ENCODE peak calls at places on chromosomes 12 and 14, in nine cellular contexts. One of them, this sample, is unnamed.

GRCh38 chr14:59013672-59014298 is 174.7 kb upstream of the DAAM1 start:
- DNase-seq in GM23338: no peak
- DNase-seq in GM12878: no peak
- DNase-seq in mesendoderm: no peak
- DNase-seq in HepG2: peak
- DNase-seq in IMR-90: peak
- DNase-seq in neuronal stem cell: no peak
- DNase-seq in neural progenitor cell: no peak
- DNase-seq in fibroblast of lung: peak
- DNase-seq in this sample: no peak

GRCh38 chr12:84507914-84508313 is 404.7 kb downstream of the SLC6A15 start:
- DNase-seq in neuronal stem cell: no peak
- DNase-seq in IMR-90: no peak
- DNase-seq in GM23338: no peak
- DNase-seq in GM12878: no peak
- DNase-seq in fibroblast of lung: no peak
- DNase-seq in mesendoderm: no peak
- DNase-seq in neural progenitor cell: no peak
- DNase-seq in HepG2: no peak
- DNase-seq in this sample: no peak

GRCh38 chr12:57005980-57006808 is at the start of gene ZBTB39:
- DNase-seq in neural progenitor cell: peak
- DNase-seq in GM12878: no peak
- DNase-seq in HepG2: peak
- DNase-seq in GM23338: peak
- DNase-seq in IMR-90: peak
- DNase-seq in neuronal stem cell: peak
- DNase-seq in fibroblast of lung: peak
- DNase-seq in mesendoderm: peak
- DNase-seq in this sample: peak

GRCh38 chr12:56206373-56207166 is 15.2 kb downstream of the RNF41 start:
- DNase-seq in neural progenitor cell: peak
- DNase-seq in fibroblast of lung: peak
- DNase-seq in HepG2: peak
- DNase-seq in GM12878: no peak
- DNase-seq in neuronal stem cell: peak
- DNase-seq in IMR-90: peak
- DNase-seq in mesendoderm: peak
- DNase-seq in GM23338: peak
- DNase-seq in this sample: peak

GRCh38 chr12:118058881-118059644 is 1.9 kb downstream of the WSB2 start:
- DNase-seq in neuronal stem cell: no peak
- DNase-seq in GM23338: no peak
- DNase-seq in neural progenitor cell: no peak
- DNase-seq in GM12878: no peak
- DNase-seq in mesendoderm: no peak
- DNase-seq in HepG2: peak
- DNase-seq in IMR-90: peak
- DNase-seq in fibroblast of lung: no peak
- DNase-seq in this sample: no peak

GRCh38 chr12:120539303-120539702 is 5.1 kb downstream of the RNF10 start:
- DNase-seq in neural progenitor cell: no peak
- DNase-seq in neuronal stem cell: no peak
- DNase-seq in GM23338: no peak
- DNase-seq in GM12878: no peak
- DNase-seq in mesendoderm: no peak
- DNase-seq in IMR-90: peak
- DNase-seq in fibroblast of lung: peak
- DNase-seq in HepG2: no peak
- DNase-seq in this sample: no peak

GRCh38 chr14:33880330-33880729 is 70.5 kb downstream of the EGLN3 start:
- DNase-seq in neuronal stem cell: no peak
- DNase-seq in neural progenitor cell: no peak
- DNase-seq in IMR-90: no peak
- DNase-seq in GM23338: no peak
- DNase-seq in mesendoderm: no peak
- DNase-seq in GM12878: no peak
- DNase-seq in fibroblast of lung: no peak
- DNase-seq in HepG2: no peak
- DNase-seq in this sample: no peak

GRCh38 chr12:66863276-66863675 is 184.4 kb upstream of the GRIP1 start:
- DNase-seq in neural progenitor cell: no peak
- DNase-seq in fibroblast of lung: no peak
- DNase-seq in mesendoderm: no peak
- DNase-seq in GM23338: no peak
- DNase-seq in neuronal stem cell: no peak
- DNase-seq in GM12878: no peak
- DNase-seq in IMR-90: no peak
- DNase-seq in HepG2: no peak
- DNase-seq in this sample: peak

GRCh38 chr14:57391609-57392195 is 1.3 kb downstream of the NAA30 start:
- DNase-seq in mesendoderm: peak
- DNase-seq in fibroblast of lung: peak
- DNase-seq in neural progenitor cell: peak
- DNase-seq in neuronal stem cell: no peak
- DNase-seq in GM23338: no peak
- DNase-seq in IMR-90: peak
- DNase-seq in GM12878: no peak
- DNase-seq in HepG2: no peak
- DNase-seq in this sample: no peak

GRCh38 chr12:57654042-57654441 is 21.0 kb upstream of the B4GALNT1 start:
- DNase-seq in GM12878: no peak
- DNase-seq in fibroblast of lung: no peak
- DNase-seq in mesendoderm: no peak
- DNase-seq in neural progenitor cell: no peak
- DNase-seq in GM23338: no peak
- DNase-seq in HepG2: no peak
- DNase-seq in neuronal stem cell: no peak
- DNase-seq in IMR-90: no peak
- DNase-seq in this sample: peak

GRCh38 chr12:74535536-74535935 is 2.1 kb upstream of the ATXN7L3B start:
- DNase-seq in fibroblast of lung: no peak
- DNase-seq in neuronal stem cell: no peak
- DNase-seq in GM23338: no peak
- DNase-seq in HepG2: no peak
- DNase-seq in GM12878: no peak
- DNase-seq in mesendoderm: no peak
- DNase-seq in neural progenitor cell: no peak
- DNase-seq in IMR-90: no peak
- DNase-seq in this sample: peak

GRCh38 chr12:111438501-111438900 is 32.8 kb downstream of the SH2B3 start:
- DNase-seq in fibroblast of lung: peak
- DNase-seq in neural progenitor cell: peak
- DNase-seq in GM23338: peak
- DNase-seq in HepG2: no peak
- DNase-seq in mesendoderm: peak
- DNase-seq in IMR-90: peak
- DNase-seq in GM12878: no peak
- DNase-seq in neuronal stem cell: no peak
- DNase-seq in this sample: no peak

GRCh38 chr14:87615822-87616679 is 376.9 kb downstream of the GALC start:
- DNase-seq in HepG2: peak
- DNase-seq in IMR-90: peak
- DNase-seq in GM23338: peak
- DNase-seq in GM12878: no peak
- DNase-seq in mesendoderm: peak
- DNase-seq in neuronal stem cell: peak
- DNase-seq in fibroblast of lung: peak
- DNase-seq in neural progenitor cell: peak
- DNase-seq in this sample: peak

GRCh38 chr12:104779134-104779533 is 179.0 kb downstream of the SLC41A2 start:
- DNase-seq in mesendoderm: no peak
- DNase-seq in neural progenitor cell: no peak
- DNase-seq in fibroblast of lung: no peak
- DNase-seq in IMR-90: no peak
- DNase-seq in GM23338: no peak
- DNase-seq in neuronal stem cell: no peak
- DNase-seq in GM12878: no peak
- DNase-seq in HepG2: no peak
- DNase-seq in this sample: no peak

GRCh38 chr14:32200368-32201195 is 1.3 kb upstream of the RNU6-7 start:
- DNase-seq in mesendoderm: no peak
- DNase-seq in GM12878: no peak
- DNase-seq in HepG2: no peak
- DNase-seq in fibroblast of lung: no peak
- DNase-seq in neuronal stem cell: no peak
- DNase-seq in GM23338: no peak
- DNase-seq in neural progenitor cell: no peak
- DNase-seq in IMR-90: no peak
- DNase-seq in this sample: peak

GRCh38 chr12:53569174-53569557 is 57.0 kb downstream of the ATF7 start:
- DNase-seq in neuronal stem cell: no peak
- DNase-seq in fibroblast of lung: peak
- DNase-seq in mesendoderm: peak
- DNase-seq in GM23338: peak
- DNase-seq in HepG2: no peak
- DNase-seq in neural progenitor cell: no peak
- DNase-seq in GM12878: no peak
- DNase-seq in IMR-90: peak
- DNase-seq in this sample: no peak

GRCh38 chr14:88614218-88614907 is 51.5 kb downstream of the ZC3H14 start:
- DNase-seq in fibroblast of lung: peak
- DNase-seq in IMR-90: peak
- DNase-seq in neuronal stem cell: no peak
- DNase-seq in mesendoderm: no peak
- DNase-seq in GM23338: no peak
- DNase-seq in GM12878: no peak
- DNase-seq in neural progenitor cell: no peak
- DNase-seq in HepG2: no peak
- DNase-seq in this sample: no peak

GRCh38 chr12:50132505-50133135 is 20.6 kb downstream of the COX14 start:
- DNase-seq in HepG2: peak
- DNase-seq in IMR-90: peak
- DNase-seq in GM23338: peak
- DNase-seq in fibroblast of lung: no peak
- DNase-seq in neural progenitor cell: peak
- DNase-seq in mesendoderm: peak
- DNase-seq in GM12878: no peak
- DNase-seq in neuronal stem cell: no peak
- DNase-seq in this sample: peak

GRCh38 chr14:36655963-36656768 is 5.5 kb upstream of the PAX9 start:
- DNase-seq in neural progenitor cell: peak
- DNase-seq in HepG2: peak
- DNase-seq in GM23338: peak
- DNase-seq in GM12878: no peak
- DNase-seq in fibroblast of lung: no peak
- DNase-seq in mesendoderm: peak
- DNase-seq in IMR-90: no peak
- DNase-seq in neuronal stem cell: no peak
- DNase-seq in this sample: peak

GRCh38 chr12:122793685-122794106 is 19.3 kb downstream of the CCDC62 start:
- DNase-seq in GM12878: no peak
- DNase-seq in mesendoderm: peak
- DNase-seq in HepG2: peak
- DNase-seq in IMR-90: peak
- DNase-seq in neuronal stem cell: peak
- DNase-seq in GM23338: peak
- DNase-seq in neural progenitor cell: peak
- DNase-seq in fibroblast of lung: peak
- DNase-seq in this sample: peak

DNA sequence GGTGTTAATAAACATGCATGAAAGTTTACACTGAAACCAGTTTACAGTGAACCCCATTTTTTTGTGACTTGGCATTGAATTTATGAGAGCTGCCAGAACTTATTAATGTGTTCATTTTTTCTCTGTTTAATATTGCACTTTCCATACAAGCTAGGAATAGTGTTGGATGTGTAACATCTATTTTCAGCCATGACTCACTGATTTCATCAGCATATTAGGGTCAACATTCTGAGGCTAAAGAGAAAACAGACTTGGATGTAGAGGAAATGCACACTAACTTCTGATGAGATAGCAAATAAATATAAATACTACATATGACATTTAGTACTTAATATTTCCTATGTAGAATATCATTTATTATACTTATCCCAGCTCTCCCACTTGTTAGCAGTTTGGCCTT is 635.3 kb downstream of the KCNH5 start:
- DNase-seq in GM23338: no peak
- DNase-seq in mesendoderm: no peak
- DNase-seq in neuronal stem cell: no peak
- DNase-seq in GM12878: no peak
- DNase-seq in IMR-90: peak
- DNase-seq in neural progenitor cell: no peak
- DNase-seq in fibroblast of lung: peak
- DNase-seq in HepG2: no peak
- DNase-seq in this sample: no peak
- H3K27ac ChIP-seq in GM23338: no peak
- H3K27ac ChIP-seq in mesendoderm: no peak
- H3K27ac ChIP-seq in neuronal stem cell: no peak
- H3K27ac ChIP-seq in GM12878: no peak
- H3K27ac ChIP-seq in IMR-90: no peak
- H3K27ac ChIP-seq in neural progenitor cell: no peak
- H3K27ac ChIP-seq in fibroblast of lung: no peak
- H3K27ac ChIP-seq in HepG2: no peak
- H3K27ac ChIP-seq in this sample: no peak

GRCh38 chr14:85575617-85575898 is 45.6 kb downstream of the FLRT2 start:
- DNase-seq in HepG2: no peak
- DNase-seq in IMR-90: no peak
- DNase-seq in mesendoderm: peak
- DNase-seq in GM23338: peak
- DNase-seq in neural progenitor cell: peak
- DNase-seq in fibroblast of lung: no peak
- DNase-seq in GM12878: no peak
- DNase-seq in neuronal stem cell: no peak
- DNase-seq in this sample: no peak
- H3K4me2 ChIP-seq in HepG2: no peak
- H3K4me2 ChIP-seq in IMR-90: peak
- H3K4me2 ChIP-seq in mesendoderm: no peak
- H3K4me2 ChIP-seq in GM23338: peak
- H3K4me2 ChIP-seq in neural progenitor cell: peak
- H3K4me2 ChIP-seq in fibroblast of lung: peak
- H3K4me2 ChIP-seq in GM12878: no peak
- H3K4me2 ChIP-seq in neuronal stem cell: no peak
- H3K4me2 ChIP-seq in this sample: no peak

DNA sequence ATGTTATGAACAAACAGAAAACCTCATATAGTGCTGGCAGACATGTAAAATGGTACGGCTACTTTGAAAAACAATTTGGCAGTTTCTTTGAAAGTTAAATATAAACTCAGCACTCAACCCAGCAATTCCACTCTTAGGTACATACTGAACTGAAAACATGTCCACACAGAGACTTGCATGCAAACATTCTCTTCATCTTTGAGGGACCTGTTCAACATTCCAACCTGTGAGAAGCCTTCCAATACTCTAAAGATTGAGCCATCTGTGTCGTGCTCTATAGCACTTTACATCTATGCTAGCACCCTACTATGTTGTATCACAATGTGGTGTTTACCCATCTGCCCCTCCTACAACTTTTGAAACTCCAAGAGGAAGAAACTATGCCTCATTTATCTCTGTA is 79.3 kb downstream of the DNAI7 start:
- DNase-seq in HepG2: peak
- DNase-seq in IMR-90: no peak
- DNase-seq in GM12878: no peak
- DNase-seq in neuronal stem cell: no peak
- DNase-seq in GM23338: no peak
- DNase-seq in neural progenitor cell: no peak
- DNase-seq in fibroblast of lung: no peak
- DNase-seq in mesendoderm: no peak
- DNase-seq in this sample: no peak
- H3K27ac ChIP-seq in HepG2: no peak
- H3K27ac ChIP-seq in IMR-90: no peak
- H3K27ac ChIP-seq in GM12878: no peak
- H3K27ac ChIP-seq in neuronal stem cell: no peak
- H3K27ac ChIP-seq in GM23338: no peak
- H3K27ac ChIP-seq in neural progenitor cell: no peak
- H3K27ac ChIP-seq in fibroblast of lung: no peak
- H3K27ac ChIP-seq in mesendoderm: no peak
- H3K27ac ChIP-seq in this sample: no peak

GRCh38 chr14:70280931-70281330 is 78.6 kb downstream of the COX16 start:
- DNase-seq in fibroblast of lung: no peak
- DNase-seq in mesendoderm: no peak
- DNase-seq in neural progenitor cell: no peak
- DNase-seq in IMR-90: no peak
- DNase-seq in neuronal stem cell: no peak
- DNase-seq in HepG2: no peak
- DNase-seq in GM23338: peak
- DNase-seq in GM12878: no peak
- DNase-seq in this sample: no peak
- H3K4me2 ChIP-seq in fibroblast of lung: no peak
- H3K4me2 ChIP-seq in mesendoderm: no peak
- H3K4me2 ChIP-seq in neural progenitor cell: no peak
- H3K4me2 ChIP-seq in IMR-90: no peak
- H3K4me2 ChIP-seq in neuronal stem cell: no peak
- H3K4me2 ChIP-seq in HepG2: no peak
- H3K4me2 ChIP-seq in GM23338: peak
- H3K4me2 ChIP-seq in GM12878: no peak
- H3K4me2 ChIP-seq in this sample: no peak